ENCODE peak calls at places on chromosome 13, in six cellular contexts. W is PC-9; Y is CD4-positive, alpha-beta T cell; E is neural crest cell; C is B cell; X is heart right ventricle. M is an unnamed sample.

GRCh38 chr13:40598599-40598998 is 67.8 kb downstream of the FOXO1 start:
- DNase-seq in E (no peak), Y (no peak), X (no peak), C (no peak), W (no peak), M (no peak)

GRCh38 chr13:77415253-77416127 is 88.6 kb upstream of the MYCBP2 start:
- DNase-seq in E (no peak), X (no peak), W (no peak), Y (no peak), C (peak), M (no peak)

GRCh38 chr13:48000559-48001126 is 430 bp downstream of the SUCLA2 start:
- DNase-seq in E (no peak), W (no peak), X (no peak), C (peak), Y (no peak), M (no peak)

GRCh38 chr13:75258159-75258782 is 223.7 kb downstream of the TBC1D4 start:
- DNase-seq in Y (no peak), C (no peak), E (no peak), W (no peak), X (no peak), M (no peak)

GRCh38 chr13:54150851-54151250 is 1122.2 kb downstream of the OLFM4 start:
- DNase-seq in C (no peak), W (no peak), Y (no peak), E (no peak), X (no peak), M (no peak)

GRCh38 chr13:28658539-28658795 is 463 bp upstream of the POMP start:
- DNase-seq in C (peak), X (no peak), W (no peak), Y (no peak), E (no peak), M (no peak)

GRCh38 chr13:65435590-65435989 is 1794.5 kb downstream of the PCDH9 start:
- DNase-seq in C (no peak), X (no peak), W (no peak), E (no peak), Y (no peak), M (no peak)

GRCh38 chr13:71454509-71454908 is 412.5 kb downstream of the DACH1 start:
- DNase-seq in C (no peak), E (no peak), X (no peak), Y (no peak), W (no peak), M (no peak)

DNA sequence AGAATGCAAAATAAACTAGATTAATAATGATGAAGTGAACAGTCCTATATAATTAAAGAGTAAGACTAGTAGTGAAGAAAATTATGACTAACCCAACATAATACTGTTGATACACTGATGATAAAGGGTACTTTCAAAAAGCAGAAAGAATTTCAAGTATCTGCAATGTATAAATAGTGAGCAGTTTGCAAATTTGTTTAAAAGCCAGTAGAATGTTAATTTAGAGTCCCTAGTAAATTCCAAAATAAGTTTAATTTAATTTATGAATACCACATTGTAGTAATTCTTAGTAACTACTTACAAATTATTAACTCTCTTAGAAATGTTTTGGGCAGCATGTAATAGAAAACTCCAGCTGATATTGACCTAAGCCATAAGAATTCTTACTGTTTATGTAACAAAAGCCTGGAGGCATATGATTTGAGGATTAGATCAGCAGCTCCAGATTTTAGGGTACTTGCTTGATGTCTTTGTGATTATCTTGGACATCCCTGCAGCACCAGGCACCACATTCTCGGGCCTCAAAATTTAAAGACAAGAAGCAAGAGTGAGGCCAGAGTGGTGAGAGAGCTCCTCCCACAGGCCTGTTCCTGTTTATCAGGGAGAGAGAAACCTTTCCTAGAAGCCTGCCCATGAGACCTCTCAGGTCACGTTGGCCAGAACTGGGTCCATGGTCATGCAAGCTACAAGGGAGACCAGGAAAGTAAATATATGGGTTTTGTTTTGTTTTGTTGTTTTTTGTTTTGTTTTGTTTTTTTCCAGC is 67.6 kb upstream of the TDRD3 start:
- DNase-seq in X (no peak), E (peak), W (peak), C (no peak), Y (no peak), M (no peak)
- TF ChIP-seq CTCF in X (peak), E (peak), W (peak), C (no peak), Y (no peak), M (no peak)

GRCh38 chr13:44749906-44750305 is 173.8 kb upstream of the TSC22D1 start:
- DNase-seq in Y (no peak), X (no peak), E (no peak), W (no peak), C (no peak), M (no peak)

GRCh38 chr13:44750618-44751017 is 174.5 kb upstream of the TSC22D1 start:
- DNase-seq in W (no peak), X (no peak), E (no peak), C (no peak), Y (no peak), M (no peak)

GRCh38 chr13:44748439-44748838 is 172.3 kb upstream of the TSC22D1 start:
- DNase-seq in E (no peak), X (no peak), W (no peak), Y (no peak), C (no peak), M (no peak)

GRCh38 chr13:44755872-44756271 is 179.7 kb upstream of the TSC22D1 start:
- DNase-seq in Y (no peak), W (no peak), E (no peak), C (no peak), X (no peak), M (no peak)

GRCh38 chr13:44752184-44752583 is 176.1 kb upstream of the TSC22D1 start:
- DNase-seq in E (no peak), Y (no peak), C (no peak), X (no peak), W (no peak), M (no peak)
- TF ChIP-seq CTCF in E (no peak), Y (no peak), C (no peak), X (no peak), W (no peak), M (no peak)

DNA sequence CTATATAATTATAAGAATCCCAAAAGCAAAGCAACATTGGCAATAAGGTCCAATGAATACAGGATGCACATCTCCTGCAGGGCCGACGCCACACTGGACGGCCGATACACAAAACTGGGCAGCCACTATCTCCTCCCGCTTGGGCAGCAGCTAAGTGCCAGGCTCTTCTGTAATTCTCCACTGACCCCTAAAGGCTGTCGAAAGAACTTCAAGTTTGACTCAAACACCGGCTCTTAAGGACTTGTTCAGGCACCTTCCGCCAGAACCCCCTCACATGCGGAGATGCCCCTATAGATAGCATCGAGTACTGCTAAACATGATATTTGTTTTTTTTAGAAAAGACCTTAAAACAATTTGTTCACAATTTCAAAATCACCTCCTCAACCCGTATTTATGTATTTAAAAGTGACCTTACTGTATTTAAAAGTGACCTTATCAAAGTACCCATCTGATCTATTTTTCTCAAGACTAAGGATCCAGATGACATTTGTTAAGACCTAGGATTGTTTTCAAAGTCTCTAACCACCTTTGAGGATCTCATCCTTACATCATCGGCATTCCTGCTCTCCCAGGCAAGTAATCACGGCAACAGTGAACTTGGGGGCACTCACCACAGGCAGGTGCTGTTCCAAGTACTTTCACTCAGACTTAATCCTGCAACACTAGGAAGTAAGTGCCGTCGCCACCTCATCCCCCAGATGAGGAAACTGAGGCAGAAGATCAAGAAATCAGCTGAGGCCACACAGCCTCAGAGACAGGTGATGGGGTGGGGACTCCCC is 77.8 kb downstream of the TUBGCP3 start:
- DNase-seq in W (peak), X (no peak), E (peak), Y (no peak), C (no peak), M (no peak)
- TF ChIP-seq CTCF in W (peak), X (peak), E (peak), Y (no peak), C (peak), M (no peak)

DNA sequence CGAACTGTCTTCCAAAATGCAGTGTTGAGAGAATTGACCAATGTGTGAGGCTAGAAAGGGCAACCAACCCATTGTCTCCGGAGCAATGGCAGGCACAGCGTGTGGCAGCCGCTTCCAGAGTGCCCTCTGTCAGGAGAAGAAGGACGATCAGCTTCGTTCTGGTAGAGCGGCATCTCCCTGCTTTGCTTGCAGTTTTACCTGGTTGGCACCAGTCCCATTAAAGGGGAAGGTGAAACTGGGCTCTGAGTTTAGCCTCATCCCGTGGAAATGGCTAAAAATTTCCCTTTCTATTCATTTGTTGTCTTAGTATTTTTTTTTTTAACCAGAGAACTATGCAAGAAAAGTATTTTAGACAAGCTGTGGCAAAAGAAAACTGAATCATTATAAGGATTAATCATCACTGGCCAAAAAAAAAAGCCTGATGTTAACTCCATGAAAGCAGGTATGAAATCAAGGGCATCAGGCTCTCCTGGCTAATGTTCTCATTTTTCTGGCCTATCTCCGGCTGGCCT is 81.5 kb upstream of the SLC7A1 start:
- DNase-seq in W (peak), E (no peak), X (no peak), Y (no peak), C (no peak), M (no peak)
- TF ChIP-seq CTCF in W (no peak), E (no peak), X (no peak), Y (no peak), C (no peak), M (no peak)

GRCh38 chr13:101784313-101784712 is 331.8 kb downstream of the ITGBL1 start:
- DNase-seq in W (no peak), C (no peak), Y (no peak), E (no peak), X (no peak), M (no peak)

GRCh38 chr13:101783554-101783953 is 331.1 kb downstream of the ITGBL1 start:
- DNase-seq in W (no peak), X (no peak), Y (no peak), E (no peak), C (no peak), M (no peak)

GRCh38 chr13:101785858-101786257 is 333.4 kb downstream of the ITGBL1 start:
- DNase-seq in E (peak), C (no peak), X (peak), W (peak), Y (no peak), M (no peak)
- TF ChIP-seq CTCF in E (peak), C (no peak), X (peak), W (peak), Y (no peak), M (no peak)

GRCh38 chr13:30805132-30805537 is 69.8 kb downstream of the ALOX5AP start:
- DNase-seq in E (no peak), C (no peak), X (no peak), Y (no peak), W (no peak), M (peak)

GRCh38 chr13:30802953-30803478 is 67.7 kb downstream of the ALOX5AP start:
- DNase-seq in C (peak), Y (peak), W (peak), E (peak), X (peak), M (peak)

GRCh38 chr13:30805603-30806011 is 70.3 kb downstream of the ALOX5AP start:
- DNase-seq in X (peak), Y (no peak), W (no peak), E (peak), C (no peak), M (no peak)

GRCh38 chr13:30803791-30804190 is 68.4 kb downstream of the ALOX5AP start:
- DNase-seq in E (no peak), C (no peak), W (no peak), Y (no peak), X (no peak), M (peak)

GRCh38 chr13:30804474-30804873 is 69.1 kb downstream of the ALOX5AP start:
- DNase-seq in X (no peak), E (no peak), Y (no peak), C (no peak), W (no peak), M (peak)
- TF ChIP-seq CTCF in X (no peak), E (no peak), Y (no peak), C (no peak), W (peak), M (no peak)

DNA sequence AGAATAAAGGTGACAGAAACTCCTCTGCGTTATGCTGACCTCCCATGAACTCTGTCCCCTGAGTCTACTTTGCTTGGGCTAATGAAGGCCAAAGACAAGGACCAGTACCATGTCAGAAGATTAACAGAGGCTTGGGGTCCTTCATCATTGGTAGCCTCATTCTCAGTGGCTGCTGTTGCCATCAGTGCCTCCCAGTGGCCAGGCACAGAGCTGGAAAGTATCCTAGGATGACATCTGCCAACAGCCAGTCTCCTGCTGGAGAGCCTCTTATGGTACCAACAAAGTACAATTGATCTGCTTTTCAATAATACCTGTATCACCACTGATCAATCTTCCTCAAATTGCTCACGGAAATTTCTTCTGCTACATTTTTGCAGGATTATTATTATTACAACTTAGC is 281.6 kb downstream of the DNAJC15 start:
- DNase-seq in W (no peak), E (no peak), Y (no peak), C (no peak), X (no peak), M (no peak)
- TF ChIP-seq CTCF in W (no peak), E (no peak), Y (no peak), C (no peak), X (no peak), M (no peak)

GRCh38 chr13:45925151-45925550 is 73.6 kb upstream of the SIAH3 start:
- DNase-seq in X (no peak), C (no peak), E (no peak), W (no peak), Y (no peak), M (peak)
- TF ChIP-seq CTCF in X (no peak), C (no peak), E (no peak), W (peak), Y (no peak), M (no peak)

GRCh38 chr13:25165664-25166063 is 6.4 kb downstream of the AMER2 start:
- DNase-seq in X (no peak), W (no peak), Y (no peak), E (no peak), C (no peak), M (no peak)
- TF ChIP-seq CTCF in X (no peak), W (no peak), Y (no peak), E (no peak), C (no peak), M (no peak)

GRCh38 chr13:109870281-109871017 is 84.1 kb upstream of the IRS2 start:
- DNase-seq in C (no peak), E (no peak), W (no peak), X (no peak), Y (no peak), M (no peak)

GRCh38 chr13:109868583-109869311 is 82.4 kb upstream of the IRS2 start:
- DNase-seq in E (no peak), X (no peak), W (no peak), Y (no peak), C (no peak), M (no peak)

GRCh38 chr13:109871018-109871370 is 84.6 kb upstream of the IRS2 start:
- DNase-seq in C (no peak), Y (no peak), W (peak), E (no peak), X (no peak), M (no peak)

GRCh38 chr13:109867766-109868165 is 81.4 kb upstream of the IRS2 start:
- DNase-seq in C (no peak), E (no peak), W (no peak), Y (no peak), X (no peak), M (no peak)

GRCh38 chr13:109869312-109870237 is 83.2 kb upstream of the IRS2 start:
- DNase-seq in X (peak), E (no peak), C (no peak), W (peak), Y (no peak), M (peak)
- TF ChIP-seq CTCF in X (peak), E (no peak), C (no peak), W (peak), Y (no peak), M (peak)